ENCODE peak calls at places on chromosomes 1 and 21, in four cellular contexts. Z is K562, N is HepG2, O is SK-N-SH. I is an unnamed sample.

GRCh38 chr21:34008618-34009017 is 64.8 kb upstream of the MRPS6 start:
- DNase-seq in N (no peak), Z (no peak), O (no peak), I (no peak)

GRCh38 chr1:5594056-5594956 is 397.9 kb downstream of the NPHP4 start:
- DNase-seq in Z (no peak), N (no peak), O (no peak), I (no peak)

GRCh38 chr1:215076312-215076711 is 6.2 kb upstream of the KCNK2 start:
- DNase-seq in O (peak; percentile 4), N (peak; percentile 34), Z (no peak), I (peak; percentile 52)

GRCh38 chr1:76955652-76956051 is 88.4 kb downstream of the ST6GALNAC5 start:
- DNase-seq in Z (no peak), N (no peak), O (no peak), I (no peak)

GRCh38 chr1:39173995-39174380 is 30.5 kb upstream of the MACF1 start:
- DNase-seq in O (no peak), N (no peak), Z (no peak), I (no peak)

GRCh38 chr1:243312962-243313634 is 57.3 kb downstream of the SDCCAG8 start:
- DNase-seq in Z (no peak), O (no peak), N (no peak), I (no peak)

GRCh38 chr1:178020968-178021640 is 51.2 kb upstream of the SEC16B start:
- DNase-seq in O (no peak), N (no peak), Z (no peak), I (no peak)

GRCh38 chr1:21574464-21575151 is 65.4 kb downstream of the ALPL start:
- DNase-seq in N (peak; percentile 20), Z (peak; percentile 48), O (no peak), I (peak; percentile 57)

GRCh38 chr21:35153671-35154070 is 104.6 kb upstream of the RUNX1 start:
- DNase-seq in Z (no peak), O (no peak), N (no peak), I (no peak)

GRCh38 chr1:179026813-179027664 is 1.3 kb downstream of the FAM20B start:
- DNase-seq in Z (no peak), O (no peak), N (peak; percentile 65), I (no peak)

GRCh38 chr1:202159534-202160371 is 649 bp downstream of the PTPN7 start:
- DNase-seq in Z (peak; percentile 77), N (no peak), O (no peak), I (no peak)

GRCh38 chr1:151166506-151166956 is 587 bp downstream of the SCNM1 start:
- DNase-seq in Z (no peak), O (peak; percentile 47), N (peak; percentile 9), I (no peak)

GRCh38 chr1:107781245-107781644 is 183.7 kb downstream of the VAV3 start:
- DNase-seq in Z (no peak), O (no peak), N (no peak), I (no peak)

GRCh38 chr1:29281531-29281930 is 45.2 kb downstream of the PTPRU start:
- DNase-seq in N (no peak), Z (no peak), O (no peak), I (no peak)

GRCh38 chr1:31568895-31569655 is 7.2 kb upstream of the TINAGL1 start:
- DNase-seq in N (no peak), O (no peak), Z (peak; percentile 8), I (no peak)

GRCh38 chr1:53350853-53351767 is 23.2 kb upstream of the LRP8 start:
- DNase-seq in Z (no peak), N (no peak), O (no peak), I (no peak)

GRCh38 chr1:196877964-196878363 is 9.9 kb upstream of the CFHR4 start:
- DNase-seq in O (peak; percentile 26), Z (no peak), N (no peak), I (peak; percentile 83)

GRCh38 chr1:35629051-35629450 is 12.3 kb downstream of the PSMB2 start:
- DNase-seq in Z (no peak), O (no peak), N (peak; percentile 20), I (no peak)

GRCh38 chr1:221444346-221444745 is 297.5 kb downstream of the DUSP10 start:
- DNase-seq in Z (no peak), O (no peak), N (no peak), I (no peak)

GRCh38 chr1:229941785-229942184 is 125.3 kb upstream of the GALNT2 start:
- DNase-seq in N (no peak), O (no peak), Z (no peak), I (no peak)

GRCh38 chr1:227942021-227942715 is 5.6 kb downstream of the WNT9A start:
- DNase-seq in Z (peak; percentile 49), O (peak; percentile 49), N (no peak), I (no peak)

GRCh38 chr21:44582055-44582454 is 1.7 kb upstream of the KRTAP10-5 start:
- DNase-seq in N (no peak), Z (no peak), O (no peak), I (no peak)

GRCh38 chr1:236395780-236396664 is 1.9 kb downstream of the EDARADD start:
- DNase-seq in N (no peak), Z (peak; percentile 51), O (no peak), I (no peak)

DNA sequence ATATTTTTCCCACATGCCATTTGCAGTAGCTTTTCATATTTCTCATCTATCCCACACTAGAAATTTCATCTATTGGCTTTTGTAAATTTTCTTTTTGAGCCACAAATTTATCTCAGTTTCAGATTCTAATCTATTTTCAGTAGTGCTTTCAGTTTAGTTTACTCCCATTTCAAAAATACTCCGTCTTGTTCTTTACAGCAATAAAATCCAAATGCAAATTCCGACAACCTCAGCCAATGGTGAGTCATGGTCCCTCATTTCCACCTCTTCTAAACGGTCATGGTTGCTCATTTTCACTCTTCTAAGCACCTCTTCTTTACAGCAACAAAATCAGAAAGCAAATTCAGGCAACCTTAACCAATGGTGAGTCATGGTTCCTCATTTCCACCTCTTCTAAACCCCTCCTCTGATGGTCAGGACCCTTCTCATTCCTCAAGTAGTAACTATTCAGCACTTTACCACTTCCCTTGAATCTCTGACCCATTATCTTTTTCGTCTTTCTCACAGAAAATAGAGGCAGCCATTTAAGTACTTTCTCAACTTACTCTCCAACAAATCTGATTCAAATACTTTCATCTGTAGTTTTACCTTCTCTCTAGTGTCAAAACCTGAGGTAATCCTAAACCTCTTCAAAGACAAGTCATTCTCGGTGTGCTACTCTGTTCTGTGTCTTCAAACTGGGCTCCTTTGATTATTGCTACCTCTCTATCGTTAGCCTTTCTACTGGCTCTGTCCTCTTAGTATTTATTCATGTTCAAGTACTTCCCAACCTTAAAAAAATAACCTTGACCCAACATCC is 34.4 kb downstream of the C21orf91 start:
- DNase-seq in Z (no peak), N (no peak), O (no peak), I (no peak)
- TF ChIP-seq FOXJ3 in Z (no peak), N (no peak), O (no peak), I (no peak)

GRCh38 chr1:247386695-247387094 is 29.3 kb upstream of the NLRP3 start:
- DNase-seq in O (no peak), N (no peak), Z (no peak), I (no peak)
- TF ChIP-seq FOXJ3 in O (no peak), N (no peak), Z (no peak), I (no peak)

GRCh38 chr1:65769621-65770020 is 23.1 kb upstream of the PDE4B start:
- DNase-seq in N (no peak), Z (no peak), O (no peak), I (no peak)

GRCh38 chr1:65772607-65773006 is 20.1 kb upstream of the PDE4B start:
- DNase-seq in O (no peak), N (no peak), Z (no peak), I (no peak)

GRCh38 chr1:65773391-65773790 is 19.3 kb upstream of the PDE4B start:
- DNase-seq in Z (no peak), O (no peak), N (no peak), I (no peak)
- TF ChIP-seq FOXJ3 in Z (no peak), O (no peak), N (no peak), I (no peak)

GRCh38 chr1:24275510-24275909 is 43.6 kb upstream of the GRHL3 start:
- DNase-seq in O (no peak), Z (no peak), N (no peak), I (no peak)

GRCh38 chr1:24279590-24280232 is 39.4 kb upstream of the GRHL3 start:
- DNase-seq in N (no peak), Z (no peak), O (no peak), I (no peak)

GRCh38 chr1:24276791-24277190 is 42.4 kb upstream of the GRHL3 start:
- DNase-seq in O (no peak), Z (no peak), N (peak; percentile 19), I (no peak)

GRCh38 chr1:24278726-24279125 is 40.4 kb upstream of the GRHL3 start:
- DNase-seq in O (no peak), Z (no peak), N (no peak), I (no peak)

DNA sequence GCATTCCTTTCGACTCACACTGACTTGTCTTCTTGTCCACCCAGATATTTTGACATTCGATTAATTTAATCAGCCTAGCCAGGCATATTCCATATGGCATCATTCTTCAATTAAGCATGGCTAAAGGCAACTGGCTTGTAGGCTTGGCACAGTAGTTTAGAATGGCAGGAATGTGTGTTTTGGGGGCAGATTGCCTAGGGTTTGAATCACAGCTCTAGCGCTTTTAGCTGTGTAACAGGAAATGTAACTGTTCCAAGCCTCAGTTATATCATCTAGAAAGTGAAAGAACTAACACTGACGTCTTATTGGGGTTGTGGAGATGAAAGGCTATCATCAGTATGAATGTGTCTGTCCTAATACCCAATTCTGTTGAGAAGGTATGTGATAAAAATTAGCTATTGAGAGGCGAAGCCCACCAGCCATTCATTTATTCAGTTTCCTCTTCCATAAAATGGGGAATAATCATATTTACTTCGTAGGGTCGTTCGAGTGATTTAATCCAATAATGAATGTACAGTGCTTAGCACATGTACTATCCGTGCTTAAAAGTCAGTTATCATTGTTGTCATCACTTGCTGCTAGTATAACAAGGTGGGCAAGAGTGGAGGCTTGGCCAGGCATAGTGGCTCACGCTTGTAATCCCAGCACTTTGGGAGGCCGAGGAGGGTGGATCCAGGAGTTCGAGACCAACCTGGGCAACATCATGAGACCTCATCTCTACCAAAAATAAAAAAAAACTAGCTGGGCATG is 41.6 kb upstream of the GRHL3 start:
- DNase-seq in Z (no peak), N (no peak), O (no peak), I (no peak)
- TF ChIP-seq FOXJ3 in Z (no peak), N (no peak), O (no peak), I (no peak)

DNA sequence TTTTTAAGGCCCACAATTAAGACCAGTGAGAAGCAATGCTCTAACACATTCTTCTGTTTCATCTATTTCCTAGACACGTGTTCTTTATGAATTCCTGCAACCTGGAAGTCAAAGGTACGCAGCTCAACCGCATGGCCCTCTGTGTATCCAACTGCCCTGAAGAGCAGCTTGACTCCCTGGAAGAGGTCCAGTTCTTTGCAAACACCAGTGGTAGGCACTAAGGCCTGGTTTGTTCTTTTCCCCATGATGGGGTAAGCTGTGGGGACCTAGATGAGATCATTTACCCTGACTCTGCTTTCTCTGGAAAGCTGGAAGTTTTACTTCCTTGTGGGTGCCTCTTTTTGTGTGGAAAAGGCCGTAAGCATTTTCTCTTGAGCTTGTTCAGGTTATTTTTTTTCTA is 7.3 kb downstream of the SLC44A3 start:
- DNase-seq in O (no peak), Z (no peak), N (no peak), I (no peak)
- TF ChIP-seq FOXJ3 in O (no peak), Z (no peak), N (no peak), I (no peak)

GRCh38 chr1:234610061-234610581 is at the start of gene IRF2BP2:
- DNase-seq in O (peak; percentile 93), Z (peak; percentile 98), N (peak; percentile 68), I (peak; percentile 68)
- TF ChIP-seq FOXJ3 in O (no peak), Z (no peak), N (no peak), I (no peak)